ENCODE peak calls at places on chromosomes 7 and 10, in five cellular contexts. One of them, this sample, is unnamed.

GRCh38 chr7:94289071-94289470 is 105.6 kb upstream of the COL1A2 start:
- DNase-seq in stomach: peak
- DNase-seq in HCT116: peak
- DNase-seq in transverse colon: peak
- DNase-seq in breast epithelium: no peak
- DNase-seq in this sample: no peak

GRCh38 chr7:41149576-41149975 is 553.3 kb downstream of the INHBA start:
- DNase-seq in breast epithelium: no peak
- DNase-seq in stomach: no peak
- DNase-seq in HCT116: no peak
- DNase-seq in transverse colon: no peak
- DNase-seq in this sample: no peak

GRCh38 chr7:79515358-79515757 is 61.9 kb upstream of the MAGI2 start:
- DNase-seq in transverse colon: no peak
- DNase-seq in breast epithelium: no peak
- DNase-seq in stomach: no peak
- DNase-seq in HCT116: no peak
- DNase-seq in this sample: no peak

GRCh38 chr7:122219253-122219865 is 75.3 kb upstream of the AASS start:
- DNase-seq in HCT116: peak
- DNase-seq in stomach: no peak
- DNase-seq in breast epithelium: no peak
- DNase-seq in transverse colon: no peak
- DNase-seq in this sample: no peak

GRCh38 chr10:5550250-5550545 is 25.4 kb downstream of the CALML3 start:
- DNase-seq in stomach: no peak
- DNase-seq in breast epithelium: peak
- DNase-seq in transverse colon: no peak
- DNase-seq in HCT116: no peak
- DNase-seq in this sample: no peak

GRCh38 chr10:33066558-33067236 is 108.7 kb upstream of the ITGB1 start:
- DNase-seq in breast epithelium: no peak
- DNase-seq in stomach: no peak
- DNase-seq in HCT116: no peak
- DNase-seq in transverse colon: no peak
- DNase-seq in this sample: no peak

GRCh38 chr7:302054-302992 is 12.4 kb downstream of the FOXL3 start:
- DNase-seq in breast epithelium: peak
- DNase-seq in stomach: no peak
- DNase-seq in HCT116: no peak
- DNase-seq in transverse colon: no peak
- DNase-seq in this sample: peak

GRCh38 chr7:70294512-70294911 is 696.2 kb downstream of the AUTS2 start:
- DNase-seq in HCT116: no peak
- DNase-seq in transverse colon: no peak
- DNase-seq in stomach: no peak
- DNase-seq in breast epithelium: no peak
- DNase-seq in this sample: no peak

GRCh38 chr7:118142012-118142411 is 42.0 kb upstream of the LSM8 start:
- DNase-seq in HCT116: no peak
- DNase-seq in stomach: no peak
- DNase-seq in transverse colon: no peak
- DNase-seq in breast epithelium: no peak
- DNase-seq in this sample: no peak

GRCh38 chr10:11379771-11380170 is 231.7 kb downstream of the USP6NL start:
- DNase-seq in transverse colon: no peak
- DNase-seq in breast epithelium: no peak
- DNase-seq in stomach: no peak
- DNase-seq in HCT116: no peak
- DNase-seq in this sample: no peak

GRCh38 chr10:119333146-119333792 is 125.9 kb downstream of the GRK5 start:
- DNase-seq in HCT116: no peak
- DNase-seq in stomach: no peak
- DNase-seq in transverse colon: no peak
- DNase-seq in breast epithelium: no peak
- DNase-seq in this sample: no peak

GRCh38 chr10:109784236-109784635 is 139.1 kb downstream of the XPNPEP1 start:
- DNase-seq in stomach: no peak
- DNase-seq in HCT116: no peak
- DNase-seq in transverse colon: no peak
- DNase-seq in breast epithelium: no peak
- DNase-seq in this sample: no peak

GRCh38 chr7:140230862-140231778 is 54.3 kb upstream of the KDM7A start:
- DNase-seq in breast epithelium: no peak
- DNase-seq in transverse colon: peak
- DNase-seq in stomach: peak
- DNase-seq in HCT116: peak
- DNase-seq in this sample: peak

DNA sequence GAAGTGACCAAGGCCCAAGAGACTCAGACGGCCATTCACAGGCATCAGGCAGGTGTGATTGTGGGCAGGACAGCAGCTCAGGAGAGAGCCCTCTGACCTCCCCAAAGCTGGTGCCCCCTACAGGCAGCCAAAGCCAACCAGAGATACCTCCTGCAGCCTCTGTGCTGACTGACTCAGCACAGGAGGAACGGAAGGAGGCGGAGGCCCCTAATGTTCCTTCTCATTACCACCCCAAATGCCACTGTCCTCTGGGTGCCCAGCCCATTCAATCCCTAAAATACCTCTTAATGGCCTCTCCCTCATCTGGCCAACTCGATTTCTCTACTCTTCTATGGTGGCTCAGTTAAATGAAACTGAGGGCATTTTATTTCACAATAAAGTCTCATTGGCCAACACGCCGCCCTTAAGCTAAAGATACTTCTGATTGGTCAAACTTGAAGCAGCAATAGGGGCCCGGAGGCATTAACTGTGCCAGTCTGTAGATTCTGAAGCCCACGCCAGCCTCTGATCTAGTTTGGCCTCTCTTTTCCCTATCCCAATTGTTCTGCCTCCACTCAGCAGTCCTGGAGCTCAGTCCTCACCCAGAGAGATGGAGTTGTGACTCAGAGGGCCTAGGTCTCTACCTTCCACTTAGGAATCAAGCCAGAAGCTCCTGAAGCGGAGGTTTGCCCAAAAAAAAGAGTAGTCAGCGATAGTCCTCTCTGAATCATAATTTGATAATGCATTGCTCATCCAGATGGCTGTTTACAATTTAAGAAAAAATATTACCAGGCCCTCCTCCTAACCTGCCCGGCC is 1.2 kb downstream of the CYREN start:
- DNase-seq in breast epithelium: no peak
- DNase-seq in HCT116: peak
- DNase-seq in transverse colon: peak
- DNase-seq in stomach: no peak
- DNase-seq in this sample: peak
- TF ChIP-seq POLR2AphosphoS5 in breast epithelium: no peak
- TF ChIP-seq POLR2AphosphoS5 in HCT116: peak
- TF ChIP-seq POLR2AphosphoS5 in transverse colon: peak
- TF ChIP-seq POLR2AphosphoS5 in stomach: no peak
- TF ChIP-seq POLR2AphosphoS5 in this sample: no peak

DNA sequence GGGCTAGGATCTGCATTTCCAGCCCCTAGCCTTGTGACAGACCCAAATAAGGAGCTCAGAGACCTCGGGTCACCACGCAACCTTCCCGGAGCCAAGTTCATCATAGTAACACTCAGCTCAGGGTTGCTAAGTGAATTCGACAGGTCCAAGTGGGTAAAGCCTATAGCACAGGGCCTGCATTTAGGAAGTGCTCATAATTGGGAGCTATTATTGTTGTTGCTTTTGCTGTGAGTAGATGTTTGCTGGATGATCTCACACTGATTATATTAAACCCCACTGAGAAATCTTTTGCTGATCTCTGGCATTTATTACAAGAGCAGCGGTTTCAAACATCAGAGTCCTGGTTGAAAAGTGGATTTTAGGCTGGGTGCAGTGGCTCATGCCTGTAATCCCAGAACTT is 20.3 kb upstream of the SAR1A start:
- DNase-seq in transverse colon: no peak
- DNase-seq in HCT116: no peak
- DNase-seq in stomach: no peak
- DNase-seq in breast epithelium: no peak
- DNase-seq in this sample: no peak
- TF ChIP-seq POLR2AphosphoS5 in transverse colon: no peak
- TF ChIP-seq POLR2AphosphoS5 in HCT116: no peak
- TF ChIP-seq POLR2AphosphoS5 in stomach: no peak
- TF ChIP-seq POLR2AphosphoS5 in breast epithelium: no peak
- TF ChIP-seq POLR2AphosphoS5 in this sample: no peak

GRCh38 chr10:112991888-112992491 is 41.9 kb downstream of the TCF7L2 start:
- DNase-seq in transverse colon: no peak
- DNase-seq in stomach: no peak
- DNase-seq in breast epithelium: peak
- DNase-seq in HCT116: no peak
- DNase-seq in this sample: no peak

GRCh38 chr10:112986791-112987190 is 36.7 kb downstream of the TCF7L2 start:
- DNase-seq in HCT116: no peak
- DNase-seq in stomach: no peak
- DNase-seq in transverse colon: no peak
- DNase-seq in breast epithelium: no peak
- DNase-seq in this sample: no peak

GRCh38 chr10:112990271-112990670 is 40.2 kb downstream of the TCF7L2 start:
- DNase-seq in breast epithelium: no peak
- DNase-seq in transverse colon: no peak
- DNase-seq in stomach: no peak
- DNase-seq in HCT116: no peak
- DNase-seq in this sample: peak

GRCh38 chr10:112985701-112986510 is 35.9 kb downstream of the TCF7L2 start:
- DNase-seq in breast epithelium: no peak
- DNase-seq in transverse colon: no peak
- DNase-seq in stomach: no peak
- DNase-seq in HCT116: no peak
- DNase-seq in this sample: no peak

GRCh38 chr10:112988839-112989406 is 38.9 kb downstream of the TCF7L2 start:
- DNase-seq in HCT116: no peak
- DNase-seq in stomach: no peak
- DNase-seq in transverse colon: no peak
- DNase-seq in breast epithelium: no peak
- DNase-seq in this sample: no peak
- TF ChIP-seq POLR2AphosphoS5 in HCT116: no peak
- TF ChIP-seq POLR2AphosphoS5 in stomach: no peak
- TF ChIP-seq POLR2AphosphoS5 in transverse colon: no peak
- TF ChIP-seq POLR2AphosphoS5 in breast epithelium: no peak
- TF ChIP-seq POLR2AphosphoS5 in this sample: no peak

GRCh38 chr7:131157530-131158243 is 170.0 kb upstream of the MKLN1 start:
- DNase-seq in breast epithelium: no peak
- DNase-seq in stomach: no peak
- DNase-seq in HCT116: no peak
- DNase-seq in transverse colon: peak
- DNase-seq in this sample: no peak
- TF ChIP-seq POLR2AphosphoS5 in breast epithelium: no peak
- TF ChIP-seq POLR2AphosphoS5 in stomach: no peak
- TF ChIP-seq POLR2AphosphoS5 in HCT116: no peak
- TF ChIP-seq POLR2AphosphoS5 in transverse colon: no peak
- TF ChIP-seq POLR2AphosphoS5 in this sample: no peak

GRCh38 chr10:114246679-114247305 is 7.7 kb downstream of the VWA2 start:
- DNase-seq in transverse colon: no peak
- DNase-seq in HCT116: no peak
- DNase-seq in stomach: peak
- DNase-seq in breast epithelium: no peak
- DNase-seq in this sample: no peak
- TF ChIP-seq POLR2AphosphoS5 in transverse colon: peak
- TF ChIP-seq POLR2AphosphoS5 in HCT116: no peak
- TF ChIP-seq POLR2AphosphoS5 in stomach: no peak
- TF ChIP-seq POLR2AphosphoS5 in breast epithelium: no peak
- TF ChIP-seq POLR2AphosphoS5 in this sample: peak

DNA sequence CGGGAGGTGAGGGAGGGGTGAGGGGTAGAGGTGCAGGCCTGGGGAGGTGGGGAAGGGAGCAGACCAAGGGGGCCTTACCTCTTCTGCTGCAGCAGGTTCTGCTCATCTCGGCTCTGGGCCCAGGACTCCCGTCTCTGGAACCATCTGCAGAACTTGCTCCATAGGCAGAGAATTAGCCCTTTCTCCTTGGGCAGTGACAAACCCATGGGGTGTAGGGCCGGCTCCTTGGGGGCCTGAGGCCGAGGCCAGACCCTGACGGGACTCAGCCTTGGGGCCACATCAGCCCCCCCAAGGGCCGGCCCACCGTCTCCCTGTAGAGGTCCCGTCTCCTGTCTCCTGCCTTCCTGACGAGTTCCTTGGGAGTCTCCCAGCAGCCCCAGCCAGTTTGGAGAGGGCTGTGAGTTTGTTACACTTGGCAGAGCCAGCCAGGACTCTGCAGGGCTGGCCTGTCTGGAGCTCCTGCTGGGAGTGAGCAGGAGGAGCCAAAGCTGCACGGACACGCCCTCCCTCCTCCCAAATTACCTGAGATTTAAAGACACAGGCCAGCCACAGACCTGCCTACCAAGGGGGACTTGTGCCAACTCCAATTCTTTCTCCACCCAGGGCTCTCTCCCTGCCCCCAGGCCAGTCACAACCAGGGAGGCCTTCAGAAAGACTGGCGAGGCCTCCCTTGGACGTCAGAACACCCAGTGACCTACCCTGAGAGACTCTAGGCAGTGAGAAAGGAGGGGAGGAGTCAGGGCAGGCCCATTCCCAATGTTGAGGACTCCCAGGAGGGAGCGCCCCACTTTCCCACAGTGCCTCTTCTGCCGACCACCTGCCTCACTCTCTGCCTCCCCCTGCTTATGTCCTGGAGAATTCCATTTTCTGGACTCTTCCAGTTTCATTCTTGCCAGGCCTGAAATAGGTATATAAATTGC is at the start of gene TRPV6:
- DNase-seq in breast epithelium: peak
- DNase-seq in stomach: peak
- DNase-seq in HCT116: peak
- DNase-seq in transverse colon: peak
- DNase-seq in this sample: peak
- TF ChIP-seq POLR2AphosphoS5 in breast epithelium: no peak
- TF ChIP-seq POLR2AphosphoS5 in stomach: no peak
- TF ChIP-seq POLR2AphosphoS5 in HCT116: peak
- TF ChIP-seq POLR2AphosphoS5 in transverse colon: no peak
- TF ChIP-seq POLR2AphosphoS5 in this sample: no peak

This sample was measured in upper lobe of left lung.